ENCODE peak calls at places on chromosomes 13 and 19, in five cellular contexts. X, F, L, C and H are unnamed samples.

GRCh38 chr13:103157034-103157433 is 90.8 kb upstream of the SLC10A2 start:
- DNase-seq in X (no peak), F (no peak), L (no peak), C (no peak), H (no peak)

GRCh38 chr19:1653300-1653628 is 849 bp upstream of the TCF3 start:
- DNase-seq in X (no peak), F (no peak), L (no peak), C (no peak), H (no peak)

GRCh38 chr19:38046254-38047047 is 139.4 kb downstream of the SIPA1L3 start:
- DNase-seq in X (no peak), F (no peak), L (no peak), C (no peak), H (no peak)

GRCh38 chr19:33687761-33688656 is 66.3 kb downstream of the CHST8 start:
- DNase-seq in X (no peak), F (no peak), L (no peak), C (no peak), H (no peak)

GRCh38 chr13:77079902-77080413 is 53.0 kb upstream of the FBXL3 start:
- DNase-seq in X (no peak), F (no peak), L (no peak), C (no peak), H (peak)

GRCh38 chr19:15452111-15453047 is 2.6 kb upstream of the WIZ start:
- DNase-seq in X (peak), F (peak), L (peak), C (peak), H (peak)

GRCh38 chr13:113573065-113573464 is 11.5 kb upstream of the TFDP1 start:
- DNase-seq in X (no peak), F (no peak), L (no peak), C (no peak), H (no peak)

GRCh38 chr19:5264453-5264852 is 76.2 kb downstream of the PTPRS start:
- DNase-seq in X (no peak), F (no peak), L (no peak), C (no peak), H (no peak)

GRCh38 chr13:51895906-51896888 is 34.4 kb downstream of the CCDC70 start:
- DNase-seq in X (peak), F (no peak), L (peak), C (peak), H (peak)

GRCh38 chr13:24203726-24204295 is 43.3 kb downstream of the SPATA13 start:
- DNase-seq in X (no peak), F (no peak), L (no peak), C (no peak), H (no peak)

GRCh38 chr13:28744656-28745055 is 25.9 kb upstream of the SLC46A3 start:
- DNase-seq in X (no peak), F (no peak), L (no peak), C (no peak), H (no peak)

GRCh38 chr13:106143392-106143791 is 392.1 kb downstream of the EFNB2 start:
- DNase-seq in X (no peak), F (no peak), L (no peak), C (no peak), H (no peak)

GRCh38 chr13:109974354-109974753 is 188.0 kb upstream of the IRS2 start:
- DNase-seq in X (no peak), F (no peak), L (no peak), C (no peak), H (no peak)

GRCh38 chr19:45401815-45402468 is 2.9 kb downstream of the PPP1R13L start:
- DNase-seq in X (no peak), F (no peak), L (no peak), C (no peak), H (no peak)

GRCh38 chr13:21342699-21343442 is 116.2 kb downstream of the ZDHHC20 start:
- DNase-seq in X (no peak), F (no peak), L (no peak), C (no peak), H (no peak)

GRCh38 chr19:17510220-17510993 is 1.0 kb upstream of the PGLS start:
- DNase-seq in X (no peak), F (no peak), L (no peak), C (no peak), H (no peak)

GRCh38 chr13:22740264-22740663 is 440.5 kb upstream of the SGCG start:
- DNase-seq in X (no peak), F (no peak), L (no peak), C (no peak), H (no peak)

GRCh38 chr13:109600078-109600477 is 186.3 kb downstream of the IRS2 start:
- DNase-seq in X (no peak), F (no peak), L (no peak), C (no peak), H (no peak)

GRCh38 chr19:19343016-19343362 is 22.4 kb downstream of the MAU2 start:
- DNase-seq in X (no peak), F (no peak), L (no peak), C (no peak), H (no peak)

GRCh38 chr19:54188224-54188871 is 1.0 kb downstream of the MBOAT7 start:
- DNase-seq in X (no peak), F (no peak), L (no peak), C (no peak), H (peak)

GRCh38 chr13:25928941-25929505 is 122.8 kb downstream of the SHISA2 start:
- DNase-seq in X (no peak), F (no peak), L (no peak), C (no peak), H (no peak)

GRCh38 chr13:79987323-79987722 is 353.6 kb downstream of the SPRY2 start:
- DNase-seq in X (no peak), F (no peak), L (no peak), C (no peak), H (no peak)

GRCh38 chr13:72295173-72295572 is 428.2 kb upstream of the DACH1 start:
- DNase-seq in X (no peak), F (no peak), L (no peak), C (no peak), H (peak)

GRCh38 chr13:51785592-51786424 is 18.2 kb downstream of the DHRS12 start:
- DNase-seq in X (no peak), F (peak), L (no peak), C (no peak), H (peak)

GRCh38 chr19:16160445-16160942 is 12.8 kb downstream of the CIB3 start:
- DNase-seq in X (no peak), F (no peak), L (no peak), C (no peak), H (no peak)

GRCh38 chr13:36858285-36858684 is 39.3 kb downstream of the RFXAP start:
- DNase-seq in X (peak), F (no peak), L (no peak), C (no peak), H (no peak)

GRCh38 chr19:48900477-48901452 is 653 bp downstream of the NUCB1 start:
- DNase-seq in X (no peak), F (peak), L (no peak), C (no peak), H (no peak)

GRCh38 chr13:73167046-73167820 is 108.4 kb downstream of the KLF5 start:
- DNase-seq in X (no peak), F (no peak), L (no peak), C (no peak), H (no peak)

GRCh38 chr19:1766800-1767352 is 13.6 kb downstream of the ONECUT3 start:
- DNase-seq in X (no peak), F (no peak), L (no peak), C (no peak), H (no peak)

GRCh38 chr19:18433039-18433691 is 4.8 kb downstream of the ISYNA1 start:
- DNase-seq in X (peak), F (peak), L (no peak), C (peak), H (no peak)

GRCh38 chr19:722553-723101 is 13.9 kb downstream of the PALM start:
- DNase-seq in X (no peak), F (no peak), L (no peak), C (no peak), H (no peak)

GRCh38 chr19:39544920-39545319 is 5.0 kb upstream of the EID2 start:
- DNase-seq in X (no peak), F (no peak), L (no peak), C (no peak), H (no peak)

GRCh38 chr19:6063576-6063961 is 46.7 kb downstream of the RFX2 start:
- DNase-seq in X (no peak), F (no peak), L (no peak), C (no peak), H (peak)

GRCh38 chr19:56348289-56348877 is 33.7 kb upstream of the ZSCAN5A start:
- DNase-seq in X (no peak), F (no peak), L (no peak), C (no peak), H (no peak)

GRCh38 chr13:98295371-98295770 is 118.3 kb upstream of the RNF113B start:
- DNase-seq in X (no peak), F (no peak), L (no peak), C (no peak), H (no peak)

GRCh38 chr19:30630289-30631034 is 258.3 kb downstream of the ZNF536 start:
- DNase-seq in X (no peak), F (no peak), L (no peak), C (no peak), H (no peak)

GRCh38 chr13:42035905-42036521 is 12.4 kb upstream of the DGKH start:
- DNase-seq in X (no peak), F (no peak), L (no peak), C (no peak), H (no peak)